ENCODE peak calls at places on chromosomes 16 and 17, in ten cellular contexts. C is kidney; V is activated CD4-positive, alpha-beta memory T cell treated with anti-CD3 and anti-CD28 coated beads, Interleukin-2, amount 10 ng/mL, durations not matched to agents 7 days and 5 days; Q is activated T-helper 1 cell treated with Interleukin-2 at 50 U/mL for 16 hours; K is aorta; L is mammary epithelial cell; F is mucosa of descending colon; B is GOT3; T is Caco-2; Y is activated effector memory CD4-positive, alpha-beta T cell treated with anti-CD3 and anti-CD28 coated beads, Interleukin-2, amount 50 U/mL, for 16 hours. X is an unnamed sample.

GRCh38 chr17:21039839-21040575 is 2.8 kb downstream of the USP22 start:
- DNase-seq in C (no peak), V (peak; percentile 28), Q (no peak), K (no peak), L (peak; percentile 71), F (peak; percentile 31), B (no peak), T (peak; percentile 45), Y (peak; percentile 72), X (no peak)

GRCh38 chr16:28623172-28623711 is 13.4 kb upstream of the SULT1A1 start:
- DNase-seq in C (peak; percentile 85), V (peak; percentile 60), Q (peak; percentile 54), K (peak; percentile 76), L (peak; percentile 39), F (peak; percentile 76), B (no peak), T (peak; percentile 83), Y (peak; percentile 85), X (peak; percentile 85)

GRCh38 chr17:82678265-82678891 is 20.1 kb downstream of the RAB40B start:
- DNase-seq in C (peak; percentile 39), V (no peak), Q (no peak), K (no peak), L (no peak), F (no peak), B (no peak), T (no peak), Y (peak; percentile 30), X (peak; percentile 72)

GRCh38 chr16:72317378-72317777 is 145.4 kb upstream of the PMFBP1 start:
- DNase-seq in C (no peak), V (no peak), Q (no peak), K (no peak), L (no peak), F (no peak), B (no peak), T (no peak), Y (no peak), X (no peak)

GRCh38 chr16:53043986-53044571 is 8.6 kb downstream of the CHD9NB start:
- DNase-seq in C (peak; percentile 93), V (no peak), Q (no peak), K (no peak), L (peak; percentile 43), F (no peak), B (no peak), T (no peak), Y (no peak), X (no peak)

GRCh38 chr17:16255481-16255901 is 38.5 kb downstream of the PIGL start:
- DNase-seq in C (peak; percentile 78), V (no peak), Q (no peak), K (peak; percentile 82), L (no peak), F (peak; percentile 74), B (no peak), T (no peak), Y (no peak), X (peak; percentile 84)

GRCh38 chr17:7313890-7314718 is 1.1 kb downstream of the GPS2 start:
- DNase-seq in C (no peak), V (no peak), Q (no peak), K (no peak), L (peak; percentile 11), F (no peak), B (no peak), T (no peak), Y (no peak), X (no peak)

GRCh38 chr16:88974080-88974479 is 2.9 kb downstream of the CBFA2T3 start:
- DNase-seq in C (no peak), V (no peak), Q (no peak), K (no peak), L (no peak), F (no peak), B (no peak), T (no peak), Y (no peak), X (no peak)

GRCh38 chr16:80554037-80554436 is 13.2 kb downstream of the DYNLRB2 start:
- DNase-seq in C (no peak), V (no peak), Q (no peak), K (no peak), L (no peak), F (no peak), B (no peak), T (no peak), Y (no peak), X (no peak)

GRCh38 chr17:45218895-45219661 is 2.6 kb upstream of the FMNL1 start:
- DNase-seq in C (peak; percentile 91), V (peak; percentile 86), Q (peak; percentile 71), K (peak; percentile 97), L (peak; percentile 55), F (peak; percentile 96), B (peak; percentile 43), T (peak; percentile 92), Y (peak; percentile 96), X (peak; percentile 95)

GRCh38 chr16:67723151-67723915 is 4.2 kb upstream of the GFOD2 start:
- DNase-seq in C (no peak), V (no peak), Q (no peak), K (peak; percentile 49), L (peak; percentile 94), F (no peak), B (no peak), T (no peak), Y (no peak), X (peak; percentile 70)

GRCh38 chr16:78957328-78958100 is 643.0 kb downstream of the MAF start:
- DNase-seq in C (no peak), V (peak; percentile 37), Q (no peak), K (no peak), L (no peak), F (no peak), B (no peak), T (no peak), Y (peak; percentile 81), X (no peak)

X was measured in posterior vena cava.